ENCODE peak calls at places on chromosomes 7 and 10, in ten cellular contexts. P is esophagus squamous epithelium, K is left cardiac atrium, O is A172, W is cardiac muscle cell, V is HL-60, M is NCI-H1092, G is GM12892, T is EL, I is HS-27A. Y is an unnamed sample.

GRCh38 chr10:34587002-34587740 is 227.9 kb downstream of the PARD3 start:
- DNase-seq in P (no peak), K (no peak), O (no peak), W (no peak), V (no peak), M (no peak), G (no peak), T (peak), I (no peak), Y (no peak)

GRCh38 chr7:66357062-66357461 is 151.9 kb downstream of the TPST1 start:
- DNase-seq in P (no peak), K (no peak), O (no peak), W (no peak), V (no peak), M (no peak), G (no peak), T (no peak), I (no peak), Y (no peak)

GRCh38 chr7:34042406-34042805 is 137.1 kb downstream of the BMPER start:
- DNase-seq in P (no peak), K (no peak), O (peak), W (no peak), V (no peak), M (no peak), G (no peak), T (peak), I (no peak), Y (no peak)

GRCh38 chr7:24916463-24917040 is 63.4 kb downstream of the OSBPL3 start:
- DNase-seq in P (no peak), K (no peak), O (no peak), W (no peak), V (no peak), M (no peak), G (no peak), T (no peak), I (no peak), Y (no peak)

GRCh38 chr7:155449008-155449879 is 8.7 kb upstream of the EN2 start:
- DNase-seq in P (no peak), K (no peak), O (no peak), W (no peak), V (no peak), M (no peak), G (no peak), T (no peak), I (no peak), Y (no peak)

GRCh38 chr7:3243256-3243655 is 57.8 kb upstream of the SDK1 start:
- DNase-seq in P (no peak), K (no peak), O (no peak), W (peak), V (no peak), M (no peak), G (no peak), T (no peak), I (no peak), Y (no peak)

GRCh38 chr10:17214991-17215781 is 12.9 kb upstream of the VIM start:
- DNase-seq in P (no peak), K (no peak), O (peak), W (no peak), V (peak), M (no peak), G (no peak), T (peak), I (no peak), Y (no peak)

GRCh38 chr7:20083781-20084180 is 133.4 kb downstream of the MACC1 start:
- DNase-seq in P (no peak), K (no peak), O (peak), W (no peak), V (no peak), M (no peak), G (no peak), T (peak), I (no peak), Y (no peak)

GRCh38 chr10:90913774-90914420 is 7.0 kb downstream of the ANKRD1 start:
- DNase-seq in P (no peak), K (no peak), O (peak), W (no peak), V (no peak), M (no peak), G (no peak), T (no peak), I (no peak), Y (no peak)

GRCh38 chr10:117993166-117993565 is 53.6 kb downstream of the RAB11FIP2 start:
- DNase-seq in P (no peak), K (no peak), O (no peak), W (no peak), V (no peak), M (no peak), G (no peak), T (no peak), I (no peak), Y (no peak)

GRCh38 chr10:69684020-69684980 is 54.3 kb downstream of the FAM241B start:
- DNase-seq in P (no peak), K (peak), O (no peak), W (peak), V (no peak), M (no peak), G (no peak), T (peak), I (no peak), Y (no peak)

GRCh38 chr10:93039721-93040120 is 20.9 kb upstream of the CYP26C1 start:
- DNase-seq in P (no peak), K (no peak), O (peak), W (peak), V (peak), M (no peak), G (no peak), T (peak), I (no peak), Y (no peak)

GRCh38 chr7:1713502-1714484 is 43.7 kb downstream of the ELFN1 start:
- DNase-seq in P (no peak), K (peak), O (no peak), W (peak), V (no peak), M (peak), G (no peak), T (no peak), I (no peak), Y (peak)

GRCh38 chr7:44141221-44141850 is at the start of gene MYL7:
- DNase-seq in P (no peak), K (peak), O (no peak), W (peak), V (no peak), M (no peak), G (no peak), T (no peak), I (no peak), Y (no peak)

GRCh38 chr10:68666280-68666760 is 54.7 kb upstream of the CCAR1 start:
- DNase-seq in P (no peak), K (no peak), O (peak), W (no peak), V (no peak), M (no peak), G (no peak), T (peak), I (peak), Y (no peak)

GRCh38 chr10:104642311-104643022 is 1.4 kb downstream of the SORCS3 start:
- DNase-seq in P (no peak), K (peak), O (no peak), W (peak), V (no peak), M (no peak), G (no peak), T (peak), I (no peak), Y (peak)

GRCh38 chr10:95415631-95416031 is 124.8 kb upstream of the PDLIM1 start:
- DNase-seq in P (no peak), K (no peak), O (no peak), W (no peak), V (no peak), M (no peak), G (no peak), T (no peak), I (no peak), Y (no peak)

GRCh38 chr7:150503581-150503980 is 11.1 kb upstream of the GIMAP7 start:
- DNase-seq in P (no peak), K (no peak), O (no peak), W (no peak), V (no peak), M (no peak), G (no peak), T (no peak), I (no peak), Y (no peak)

GRCh38 chr10:77391605-77392235 is 245.9 kb downstream of the KCNMA1 start:
- DNase-seq in P (no peak), K (peak), O (peak), W (peak), V (peak), M (peak), G (no peak), T (peak), I (peak), Y (peak)

GRCh38 chr10:44628921-44629320 is 244.0 kb upstream of the CXCL12 start:
- DNase-seq in P (no peak), K (no peak), O (peak), W (no peak), V (no peak), M (no peak), G (no peak), T (peak), I (no peak), Y (no peak)

GRCh38 chr7:38723327-38723726 is 92.2 kb upstream of the AMPH start:
- DNase-seq in P (no peak), K (no peak), O (no peak), W (no peak), V (no peak), M (no peak), G (no peak), T (no peak), I (no peak), Y (no peak)

GRCh38 chr10:86263907-86264306 is 102.7 kb downstream of the GRID1 start:
- DNase-seq in P (no peak), K (no peak), O (no peak), W (no peak), V (no peak), M (no peak), G (no peak), T (no peak), I (no peak), Y (no peak)

GRCh38 chr10:53909791-53910190 is 891.2 kb downstream of the PCDH15 start:
- DNase-seq in P (no peak), K (no peak), O (no peak), W (no peak), V (no peak), M (no peak), G (no peak), T (no peak), I (no peak), Y (no peak)

GRCh38 chr7:99551329-99551728 is 585 bp downstream of the FAM200A start:
- DNase-seq in P (no peak), K (no peak), O (no peak), W (no peak), V (no peak), M (no peak), G (no peak), T (no peak), I (no peak), Y (no peak)

GRCh38 chr10:105243381-105243780 is 602.3 kb downstream of the SORCS3 start:
- DNase-seq in P (no peak), K (no peak), O (no peak), W (no peak), V (no peak), M (no peak), G (no peak), T (no peak), I (no peak), Y (no peak)

GRCh38 chr10:96299383-96299782 is 4.9 kb upstream of the DNTT start:
- DNase-seq in P (no peak), K (no peak), O (no peak), W (no peak), V (no peak), M (no peak), G (no peak), T (no peak), I (no peak), Y (no peak)

GRCh38 chr7:31068006-31068675 is 16.0 kb downstream of the ADCYAP1R1 start:
- DNase-seq in P (no peak), K (no peak), O (no peak), W (no peak), V (no peak), M (no peak), G (no peak), T (no peak), I (no peak), Y (no peak)

Y was measured in NCI-H774.